ENCODE peak calls at places on chromosomes 3 and 15, in eight cellular contexts. R is HTR-8/SVneo; O is fibroblast of the aortic adventitia; U is T-helper 2 cell; A is NAMALWA; B is activated CD4-positive, alpha-beta T cell treated with anti-CD3 and anti-CD28 coated beads for 1 hour; H is AG09319; V is stimulated activated CD8-positive, alpha-beta memory T cell treated with anti-CD3 and anti-CD28 coated beads, Interleukin-15, amount 100 ng/mL, for 24 hours. N is an unnamed sample.

GRCh38 chr3:135456182-135456790 is 509.2 kb upstream of the PPP2R3A start:
- DNase-seq in R (no peak), O (no peak), U (no peak), A (no peak), B (no peak), H (no peak), V (no peak), N (no peak)

GRCh38 chr3:157502916-157503620 is at the start of gene VEPH1:
- DNase-seq in R (no peak), O (peak; percentile 39), U (no peak), A (no peak), B (no peak), H (no peak), V (no peak), N (no peak)

GRCh38 chr15:31214158-31214863 is 112.3 kb upstream of the KLF13 start:
- DNase-seq in R (no peak), O (no peak), U (no peak), A (peak; percentile 51), B (no peak), H (no peak), V (no peak), N (no peak)

GRCh38 chr3:128329491-128330300 is 137.0 kb downstream of the DNAJB8 start:
- DNase-seq in R (no peak), O (no peak), U (no peak), A (no peak), B (no peak), H (no peak), V (no peak), N (no peak)

GRCh38 chr15:51076898-51077564 is 17.7 kb downstream of the TNFAIP8L3 start:
- DNase-seq in R (no peak), O (peak; percentile 43), U (no peak), A (no peak), B (no peak), H (no peak), V (no peak), N (no peak)

GRCh38 chr3:86995537-86995936 is 4.6 kb upstream of the VGLL3 start:
- DNase-seq in R (no peak), O (peak; percentile 80), U (no peak), A (no peak), B (no peak), H (peak; percentile 48), V (no peak), N (no peak)

GRCh38 chr3:152942366-152942765 is 107.4 kb downstream of the P2RY1 start:
- DNase-seq in R (no peak), O (no peak), U (no peak), A (no peak), B (no peak), H (no peak), V (no peak), N (no peak)

GRCh38 chr15:85646538-85647091 is 148.1 kb downstream of the KLHL25 start:
- DNase-seq in R (no peak), O (no peak), U (no peak), A (no peak), B (no peak), H (no peak), V (no peak), N (no peak)

GRCh38 chr3:128647307-128647706 is 3.3 kb downstream of the RPN1 start:
- DNase-seq in R (no peak), O (no peak), U (no peak), A (no peak), B (no peak), H (no peak), V (no peak), N (no peak)